ENCODE peak calls at places on chromosomes 5 and 9, in six cellular contexts. T, I, D, P, U and B are unnamed samples.

GRCh38 chr5:95081500-95082355 is 203.2 kb downstream of the MCTP1 start:
- DNase-seq in T (no peak), I (no peak), D (peak; percentile 96), P (peak; percentile 47), U (peak; percentile 60), B (peak; percentile 95)

GRCh38 chr5:6430418-6431028 is 18.1 kb upstream of the UBE2QL1 start:
- DNase-seq in T (no peak), I (no peak), D (no peak), P (no peak), U (no peak), B (no peak)

GRCh38 chr5:130198927-130199326 is 294.7 kb downstream of the CHSY3 start:
- DNase-seq in T (no peak), I (peak; percentile 58), D (peak; percentile 46), P (no peak), U (no peak), B (no peak)

GRCh38 chr9:136507221-136507991 is 24.6 kb upstream of the SEC16A start:
- DNase-seq in T (no peak), I (no peak), D (no peak), P (no peak), U (no peak), B (no peak)

GRCh38 chr5:143235423-143235822 is 168.1 kb downstream of the NR3C1 start:
- DNase-seq in T (no peak), I (no peak), D (peak; percentile 60), P (no peak), U (no peak), B (no peak)

GRCh38 chr9:4862506-4863250 is 69.9 kb downstream of the RCL1 start:
- DNase-seq in T (no peak), I (no peak), D (no peak), P (no peak), U (no peak), B (peak; percentile 73)

GRCh38 chr5:133825631-133826289 is 142.7 kb downstream of the C5orf15 start:
- DNase-seq in T (no peak), I (no peak), D (no peak), P (no peak), U (no peak), B (no peak)

GRCh38 chr9:4490705-4491620 is 695 bp downstream of the SLC1A1 start:
- DNase-seq in T (peak; percentile 33), I (peak; percentile 51), D (no peak), P (no peak), U (no peak), B (no peak)

GRCh38 chr9:89770779-89771178 is 166.0 kb downstream of the GADD45G start:
- DNase-seq in T (no peak), I (no peak), D (no peak), P (no peak), U (no peak), B (peak; percentile 77)

GRCh38 chr9:87354176-87354575 is 143.5 kb upstream of the DAPK1 start:
- DNase-seq in T (no peak), I (no peak), D (no peak), P (no peak), U (no peak), B (no peak)

GRCh38 chr5:139709587-139710369 is 61.6 kb downstream of the CXXC5 start:
- DNase-seq in T (no peak), I (no peak), D (no peak), P (peak; percentile 75), U (no peak), B (no peak)